ENCODE peak calls at places on chromosomes 11 and 22, in seven cellular contexts. J, P, Y, W, A, G and E are unnamed samples.

GRCh38 chr11:66996609-66997273 is 21.6 kb downstream of the C11orf86 start:
- DNase-seq in J (no peak), Y (no peak), G (no peak), W (no peak), A (peak; percentile 20), P (no peak), E (no peak)

GRCh38 chr11:88174627-88175003 is 628 bp downstream of the RAB38 start:
- DNase-seq in A (peak; percentile 51), J (peak; percentile 63), Y (no peak), W (no peak), P (peak; percentile 13), G (peak; percentile 70), E (peak; percentile 5)

GRCh38 chr11:130815074-130815802 is 101.0 kb downstream of the SNX19 start:
- DNase-seq in W (no peak), Y (no peak), A (no peak), G (no peak), P (no peak), J (no peak), E (no peak)

GRCh38 chr22:43894122-43894521 is 2.3 kb upstream of the PNPLA5 start:
- DNase-seq in W (no peak), P (no peak), J (no peak), Y (no peak), A (no peak), G (no peak), E (no peak)

GRCh38 chr11:47469411-47470179 is 20.7 kb upstream of the RAPSN start:
- DNase-seq in W (no peak), Y (no peak), G (no peak), J (no peak), P (no peak), A (no peak), E (no peak)

GRCh38 chr11:28347351-28347750 is 239.2 kb downstream of the METTL15 start:
- DNase-seq in G (no peak), P (no peak), A (no peak), Y (no peak), W (no peak), J (no peak), E (no peak)

GRCh38 chr11:71998061-71998460 is 648 bp upstream of the IL18BP start:
- DNase-seq in Y (no peak), W (no peak), P (no peak), J (no peak), G (no peak), A (no peak), E (no peak)

GRCh38 chr11:73070653-73071052 is 71.5 kb downstream of the FCHSD2 start:
- DNase-seq in W (no peak), A (no peak), P (no peak), Y (no peak), G (no peak), J (no peak), E (no peak)

GRCh38 chr11:63719987-63720386 is 38.7 kb downstream of the RTN3 start:
- DNase-seq in Y (no peak), P (no peak), A (no peak), G (no peak), J (no peak), W (peak; percentile 33), E (no peak)

GRCh38 chr22:21791635-21792625 is 56.3 kb upstream of the YPEL1 start:
- DNase-seq in W (peak; percentile 40), P (no peak), A (no peak), Y (no peak), G (no peak), J (peak; percentile 36), E (no peak)

GRCh38 chr11:74710291-74710938 is 20.8 kb downstream of the CHRDL2 start:
- DNase-seq in Y (no peak), W (no peak), A (no peak), P (no peak), J (no peak), G (no peak), E (no peak)

GRCh38 chr11:59025097-59025496 is 61.0 kb upstream of the GLYATL1B start:
- DNase-seq in P (no peak), W (no peak), A (no peak), J (no peak), G (peak; percentile 52), Y (no peak), E (no peak)

GRCh38 chr11:34192481-34193401 is 87.3 kb downstream of the NAT10 start:
- DNase-seq in Y (no peak), G (peak; percentile 71), A (peak; percentile 97), J (no peak), P (no peak), W (peak; percentile 63), E (no peak)

GRCh38 chr11:57868491-57868890 is 106.9 kb downstream of the CTNND1 start:
- DNase-seq in P (no peak), G (no peak), W (no peak), Y (no peak), A (no peak), J (no peak), E (no peak)

GRCh38 chr11:911031-911889 is 650 bp upstream of the CHID1 start:
- DNase-seq in W (peak; percentile 18), A (peak; percentile 28), G (no peak), J (no peak), P (peak; percentile 42), Y (peak; percentile 14), E (no peak)

GRCh38 chr11:9448576-9449352 is 12.0 kb upstream of the ZNF143 start:
- DNase-seq in Y (no peak), G (no peak), W (no peak), A (no peak), P (no peak), J (no peak), E (no peak)

GRCh38 chr11:110093407-110094297 is 460 bp downstream of the ZC3H12C start:
- DNase-seq in W (peak; percentile 74), J (no peak), G (peak; percentile 36), P (peak; percentile 46), A (peak; percentile 31), Y (no peak), E (no peak)

GRCh38 chr22:31556627-31557203 is 60.4 kb downstream of the SFI1 start:
- DNase-seq in P (peak; percentile 61), Y (no peak), A (peak; percentile 45), G (no peak), W (peak; percentile 43), J (no peak), E (peak; percentile 24)

GRCh38 chr11:120613264-120614226 is 102.0 kb downstream of the GRIK4 start:
- DNase-seq in G (no peak), A (no peak), W (no peak), P (no peak), J (no peak), Y (no peak), E (no peak)

GRCh38 chr11:119320593-119321524 is 3.9 kb upstream of the MCAM start:
- DNase-seq in P (peak; percentile 35), W (no peak), G (no peak), J (peak; percentile 57), Y (peak; percentile 31), A (no peak), E (peak; percentile 57)

GRCh38 chr11:104238916-104239315 is 75.0 kb upstream of the PDGFD start:
- DNase-seq in P (no peak), A (no peak), Y (no peak), W (no peak), G (no peak), J (no peak), E (no peak)

GRCh38 chr11:125376117-125376516 is 119.9 kb downstream of the FEZ1 start:
- DNase-seq in G (no peak), P (no peak), Y (no peak), W (peak; percentile 59), J (no peak), A (no peak), E (no peak)

GRCh38 chr11:111063711-111064110 is 181.8 kb upstream of the POU2AF2 start:
- DNase-seq in P (no peak), J (no peak), Y (no peak), W (peak; percentile 73), A (no peak), G (no peak), E (no peak)

GRCh38 chr22:22787805-22788459 is 99.7 kb upstream of the IGLL5 start:
- DNase-seq in W (peak; percentile 42), J (peak; percentile 58), G (peak; percentile 62), P (peak; percentile 85), Y (peak; percentile 46), A (peak; percentile 33), E (peak; percentile 75)

GRCh38 chr22:26835929-26836528 is 178.6 kb downstream of the MIAT start:
- DNase-seq in G (peak; percentile 44), J (peak; percentile 47), P (peak; percentile 70), A (peak; percentile 43), Y (peak; percentile 26), W (no peak), E (peak; percentile 12)